ENCODE peak calls at places on chromosomes 11 and 22, in nine cellular contexts. One of them, this sample, is unnamed. For H3K36me3, the result is how much of the 10 kb centered on the place peaks cover.

GRCh38 chr22:22410121-22410520 is 98.4 kb downstream of the ZNF280B start:
- DNase-seq in kidney: peak
- DNase-seq in OCI-LY7: peak
- DNase-seq in mucosa of descending colon: peak
- DNase-seq in Panc1: no peak
- DNase-seq in stomach: no peak
- DNase-seq in kidney epithelial cell: no peak
- DNase-seq in upper lobe of right lung: peak
- DNase-seq in heart right ventricle: peak
- DNase-seq in this sample: no peak

GRCh38 chr11:8683115-8683807 is 669 bp downstream of the RPL27A start:
- DNase-seq in kidney: no peak
- DNase-seq in OCI-LY7: peak
- DNase-seq in mucosa of descending colon: no peak
- DNase-seq in Panc1: no peak
- DNase-seq in stomach: no peak
- DNase-seq in kidney epithelial cell: no peak
- DNase-seq in upper lobe of right lung: peak
- DNase-seq in heart right ventricle: no peak
- DNase-seq in this sample: no peak

GRCh38 chr11:64070301-64070656 is 34.5 kb downstream of the FLRT1 start:
- DNase-seq in kidney: no peak
- DNase-seq in OCI-LY7: no peak
- DNase-seq in mucosa of descending colon: no peak
- DNase-seq in Panc1: no peak
- DNase-seq in stomach: no peak
- DNase-seq in kidney epithelial cell: no peak
- DNase-seq in upper lobe of right lung: no peak
- DNase-seq in heart right ventricle: no peak
- DNase-seq in this sample: no peak

GRCh38 chr11:117197516-117198456 is 1.4 kb upstream of the TAGLN start:
- DNase-seq in kidney: peak
- DNase-seq in OCI-LY7: no peak
- DNase-seq in mucosa of descending colon: no peak
- DNase-seq in Panc1: no peak
- DNase-seq in stomach: peak
- DNase-seq in kidney epithelial cell: no peak
- DNase-seq in upper lobe of right lung: no peak
- DNase-seq in heart right ventricle: peak
- DNase-seq in this sample: no peak

GRCh38 chr11:100827934-100828661 is 141.0 kb downstream of the ARHGAP42 start:
- DNase-seq in kidney: no peak
- DNase-seq in OCI-LY7: peak
- DNase-seq in mucosa of descending colon: no peak
- DNase-seq in Panc1: no peak
- DNase-seq in stomach: no peak
- DNase-seq in kidney epithelial cell: peak
- DNase-seq in upper lobe of right lung: no peak
- DNase-seq in heart right ventricle: no peak
- DNase-seq in this sample: no peak

GRCh38 chr11:57155838-57156583 is 25.7 kb upstream of the LRRC55 start:
- DNase-seq in kidney: no peak
- DNase-seq in OCI-LY7: no peak
- DNase-seq in mucosa of descending colon: no peak
- DNase-seq in Panc1: no peak
- DNase-seq in stomach: no peak
- DNase-seq in kidney epithelial cell: no peak
- DNase-seq in upper lobe of right lung: no peak
- DNase-seq in heart right ventricle: no peak
- DNase-seq in this sample: no peak

GRCh38 chr22:25510926-25511325 is 53.5 kb upstream of the GRK3 start:
- DNase-seq in kidney: no peak
- DNase-seq in OCI-LY7: no peak
- DNase-seq in mucosa of descending colon: no peak
- DNase-seq in Panc1: no peak
- DNase-seq in stomach: no peak
- DNase-seq in kidney epithelial cell: no peak
- DNase-seq in upper lobe of right lung: no peak
- DNase-seq in heart right ventricle: no peak
- DNase-seq in this sample: no peak

GRCh38 chr11:102323542-102324261 is 6.4 kb downstream of the BIRC3 start:
- DNase-seq in kidney: no peak
- DNase-seq in OCI-LY7: no peak
- DNase-seq in mucosa of descending colon: no peak
- DNase-seq in Panc1: no peak
- DNase-seq in stomach: no peak
- DNase-seq in kidney epithelial cell: no peak
- DNase-seq in upper lobe of right lung: no peak
- DNase-seq in heart right ventricle: no peak
- DNase-seq in this sample: no peak

GRCh38 chr22:46042786-46043185 is 65.8 kb upstream of the WNT7B start:
- DNase-seq in kidney: no peak
- DNase-seq in OCI-LY7: no peak
- DNase-seq in mucosa of descending colon: no peak
- DNase-seq in Panc1: no peak
- DNase-seq in stomach: peak
- DNase-seq in kidney epithelial cell: no peak
- DNase-seq in upper lobe of right lung: peak
- DNase-seq in heart right ventricle: no peak
- DNase-seq in this sample: no peak

GRCh38 chr11:47109051-47109791 is 67.5 kb downstream of the ARFGAP2 start:
- DNase-seq in kidney: no peak
- DNase-seq in OCI-LY7: peak
- DNase-seq in mucosa of descending colon: no peak
- DNase-seq in Panc1: no peak
- DNase-seq in stomach: no peak
- DNase-seq in kidney epithelial cell: no peak
- DNase-seq in upper lobe of right lung: no peak
- DNase-seq in heart right ventricle: no peak
- DNase-seq in this sample: no peak

GRCh38 chr11:126359431-126360048 is 4.1 kb downstream of the ST3GAL4 start:
- DNase-seq in kidney: peak
- DNase-seq in OCI-LY7: no peak
- DNase-seq in mucosa of descending colon: peak
- DNase-seq in Panc1: no peak
- DNase-seq in stomach: no peak
- DNase-seq in kidney epithelial cell: no peak
- DNase-seq in upper lobe of right lung: peak
- DNase-seq in heart right ventricle: peak
- DNase-seq in this sample: peak

GRCh38 chr11:11036185-11037161 is 178.6 kb upstream of the ZBED5 start:
- DNase-seq in kidney: no peak
- DNase-seq in OCI-LY7: peak
- DNase-seq in mucosa of descending colon: no peak
- DNase-seq in Panc1: peak
- DNase-seq in stomach: no peak
- DNase-seq in kidney epithelial cell: peak
- DNase-seq in upper lobe of right lung: no peak
- DNase-seq in heart right ventricle: no peak
- DNase-seq in this sample: no peak

GRCh38 chr22:40345801-40346177 is 511 bp upstream of the ADSL start:
- DNase-seq in kidney: peak
- DNase-seq in OCI-LY7: peak
- DNase-seq in mucosa of descending colon: peak
- DNase-seq in Panc1: no peak
- DNase-seq in stomach: peak
- DNase-seq in kidney epithelial cell: no peak
- DNase-seq in upper lobe of right lung: peak
- DNase-seq in heart right ventricle: peak
- DNase-seq in this sample: peak

GRCh38 chr11:134229131-134229790 is 4.8 kb downstream of the VPS26B start:
- DNase-seq in kidney: no peak
- DNase-seq in OCI-LY7: no peak
- DNase-seq in mucosa of descending colon: no peak
- DNase-seq in Panc1: no peak
- DNase-seq in stomach: no peak
- DNase-seq in kidney epithelial cell: no peak
- DNase-seq in upper lobe of right lung: no peak
- DNase-seq in heart right ventricle: no peak
- DNase-seq in this sample: no peak

GRCh38 chr11:115590254-115590653 is 86.0 kb upstream of the CADM1 start:
- DNase-seq in kidney: no peak
- DNase-seq in OCI-LY7: no peak
- DNase-seq in mucosa of descending colon: no peak
- DNase-seq in Panc1: no peak
- DNase-seq in stomach: no peak
- DNase-seq in kidney epithelial cell: no peak
- DNase-seq in upper lobe of right lung: no peak
- DNase-seq in heart right ventricle: no peak
- DNase-seq in this sample: no peak

GRCh38 chr11:429931-430456 is 11.8 kb downstream of the ANO9 start:
- DNase-seq in kidney: no peak
- DNase-seq in OCI-LY7: no peak
- DNase-seq in mucosa of descending colon: peak
- DNase-seq in Panc1: no peak
- DNase-seq in stomach: no peak
- DNase-seq in kidney epithelial cell: no peak
- DNase-seq in upper lobe of right lung: no peak
- DNase-seq in heart right ventricle: no peak
- DNase-seq in this sample: peak

GRCh38 chr11:18013790-18014507 is 1.1 kb upstream of the SERGEF start:
- DNase-seq in kidney: peak
- DNase-seq in OCI-LY7: peak
- DNase-seq in mucosa of descending colon: no peak
- DNase-seq in Panc1: no peak
- DNase-seq in stomach: no peak
- DNase-seq in kidney epithelial cell: no peak
- DNase-seq in upper lobe of right lung: no peak
- DNase-seq in heart right ventricle: no peak
- DNase-seq in this sample: no peak

DNA sequence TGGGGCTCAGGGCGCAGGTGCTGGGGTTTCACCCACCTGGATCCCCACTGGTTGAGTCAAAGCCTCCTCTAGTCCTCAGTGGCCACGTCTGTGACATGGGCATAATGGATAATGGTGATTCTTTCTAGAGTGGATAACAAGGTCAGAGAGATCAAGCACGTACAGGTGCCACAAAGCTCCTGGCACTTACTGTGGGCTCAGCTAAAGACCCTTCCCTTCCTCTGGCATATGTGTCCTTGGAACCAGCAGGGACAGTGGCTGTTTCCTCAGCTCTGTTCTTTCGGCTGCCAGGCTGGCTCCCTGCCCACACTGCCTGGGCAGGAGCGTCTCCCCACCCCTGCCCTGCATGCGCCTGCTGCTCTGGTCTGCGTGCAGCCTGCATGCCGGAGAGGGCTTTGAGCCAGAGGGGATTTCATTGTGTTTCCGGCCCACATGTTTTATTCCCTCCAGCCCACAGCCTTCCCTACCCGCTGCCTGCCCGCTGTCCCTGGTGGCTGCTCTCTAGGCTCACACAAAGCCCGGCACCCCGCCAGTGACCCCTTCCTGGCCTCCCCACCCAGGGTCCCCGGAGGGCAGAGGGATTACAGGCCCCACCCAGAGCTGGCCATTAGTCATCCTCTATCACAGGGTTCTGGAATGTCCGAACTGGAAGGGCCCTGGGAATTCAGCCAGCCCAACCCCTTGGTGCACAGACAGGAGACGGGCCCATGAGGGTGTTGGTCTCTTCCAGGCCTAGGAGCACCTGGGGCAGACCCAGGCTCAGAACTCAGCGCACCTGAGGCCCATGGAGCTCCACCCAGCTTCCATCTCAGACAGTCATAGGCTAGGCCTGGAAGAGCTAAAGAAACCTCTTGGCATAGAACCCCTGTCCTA is 55.3 kb upstream of the GCAT start:
- DNase-seq in kidney: peak
- DNase-seq in OCI-LY7: no peak
- DNase-seq in mucosa of descending colon: peak
- DNase-seq in Panc1: peak
- DNase-seq in stomach: peak
- DNase-seq in kidney epithelial cell: peak
- DNase-seq in upper lobe of right lung: peak
- DNase-seq in heart right ventricle: peak
- DNase-seq in this sample: peak
- TF ChIP-seq CTCF in kidney: no peak
- TF ChIP-seq CTCF in OCI-LY7: no peak
- TF ChIP-seq CTCF in mucosa of descending colon: no peak
- TF ChIP-seq CTCF in Panc1: no peak
- TF ChIP-seq CTCF in stomach: no peak
- TF ChIP-seq CTCF in kidney epithelial cell: peak
- TF ChIP-seq CTCF in upper lobe of right lung: no peak
- TF ChIP-seq CTCF in heart right ventricle: no peak
- TF ChIP-seq CTCF in this sample: no peak

DNA sequence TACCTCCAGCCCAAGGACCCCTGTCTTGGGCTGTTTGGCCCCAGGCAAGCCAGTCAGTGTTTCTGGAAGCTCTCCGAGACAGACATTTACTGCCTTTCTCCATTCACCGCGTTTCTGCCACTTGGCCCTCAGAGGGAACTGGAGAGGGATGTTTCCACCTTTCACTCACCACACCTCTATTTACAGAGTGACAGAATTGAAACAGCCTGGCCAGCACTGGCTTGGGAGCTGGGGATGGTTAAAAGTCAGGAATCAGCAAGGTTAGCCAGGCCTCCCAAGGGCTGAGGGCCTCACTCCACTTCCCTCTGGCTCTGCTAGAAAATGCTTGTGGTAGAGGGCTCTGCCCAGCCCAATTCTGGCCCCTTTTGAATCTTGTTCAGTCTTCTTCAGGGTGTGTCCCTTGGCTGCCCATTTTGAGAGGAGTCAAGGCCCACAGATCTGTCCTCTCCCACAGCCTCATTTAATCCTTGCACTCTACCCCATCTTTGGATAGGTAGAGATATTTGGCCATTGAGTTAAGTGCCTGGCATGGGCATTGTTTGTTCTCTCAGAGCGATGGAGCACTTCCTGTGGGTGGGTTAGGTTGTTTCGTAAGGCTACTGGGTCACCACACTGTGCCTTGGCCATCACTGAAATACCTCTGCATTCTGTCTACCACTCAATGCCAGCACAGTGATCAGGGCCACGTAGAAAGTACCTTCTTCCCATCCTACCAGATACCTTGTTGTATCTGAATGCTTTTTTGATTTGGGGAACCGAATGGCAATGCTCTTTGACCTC is 119.2 kb downstream of the MICAL2 start:
- DNase-seq in kidney: no peak
- DNase-seq in OCI-LY7: no peak
- DNase-seq in mucosa of descending colon: no peak
- DNase-seq in Panc1: no peak
- DNase-seq in stomach: peak
- DNase-seq in kidney epithelial cell: no peak
- DNase-seq in upper lobe of right lung: no peak
- DNase-seq in heart right ventricle: no peak
- DNase-seq in this sample: no peak
- H3K36me3 ChIP-seq in kidney: under half
- H3K36me3 ChIP-seq in OCI-LY7: under half
- H3K36me3 ChIP-seq in mucosa of descending colon: under half
- H3K36me3 ChIP-seq in Panc1: under half
- H3K36me3 ChIP-seq in stomach: under half
- H3K36me3 ChIP-seq in kidney epithelial cell: under half
- H3K36me3 ChIP-seq in upper lobe of right lung: under half
- H3K36me3 ChIP-seq in heart right ventricle: under half
- H3K36me3 ChIP-seq in this sample: under half

GRCh38 chr11:27599217-27599616 is 92.6 kb upstream of the LIN7C start:
- DNase-seq in kidney: no peak
- DNase-seq in OCI-LY7: peak
- DNase-seq in mucosa of descending colon: no peak
- DNase-seq in Panc1: no peak
- DNase-seq in stomach: no peak
- DNase-seq in kidney epithelial cell: no peak
- DNase-seq in upper lobe of right lung: no peak
- DNase-seq in heart right ventricle: no peak
- DNase-seq in this sample: no peak
- TF ChIP-seq CTCF in kidney: no peak
- TF ChIP-seq CTCF in OCI-LY7: peak
- TF ChIP-seq CTCF in mucosa of descending colon: no peak
- TF ChIP-seq CTCF in Panc1: no peak
- TF ChIP-seq CTCF in stomach: no peak
- TF ChIP-seq CTCF in kidney epithelial cell: no peak
- TF ChIP-seq CTCF in upper lobe of right lung: no peak
- TF ChIP-seq CTCF in heart right ventricle: no peak
- TF ChIP-seq CTCF in this sample: no peak

GRCh38 chr11:68792400-68792955 is 41.2 kb upstream of the TESMIN start:
- DNase-seq in kidney: no peak
- DNase-seq in OCI-LY7: no peak
- DNase-seq in mucosa of descending colon: no peak
- DNase-seq in Panc1: no peak
- DNase-seq in stomach: no peak
- DNase-seq in kidney epithelial cell: no peak
- DNase-seq in upper lobe of right lung: no peak
- DNase-seq in heart right ventricle: no peak
- DNase-seq in this sample: no peak
- H3K36me3 ChIP-seq in kidney: half or more
- H3K36me3 ChIP-seq in OCI-LY7: under half
- H3K36me3 ChIP-seq in mucosa of descending colon: under half
- H3K36me3 ChIP-seq in Panc1: under half
- H3K36me3 ChIP-seq in stomach: half or more
- H3K36me3 ChIP-seq in kidney epithelial cell: under half
- H3K36me3 ChIP-seq in upper lobe of right lung: half or more
- H3K36me3 ChIP-seq in heart right ventricle: under half
- H3K36me3 ChIP-seq in this sample: under half